ENCODE peak calls at places on chromosomes 4 and X, in six cellular contexts. I, X, V, G, F and P are unnamed samples.

GRCh38 chr4:80266267-80266901 is at the start of gene FGF5:
- DNase-seq in I (peak), X (no peak), V (peak), G (peak), F (no peak), P (peak)

GRCh38 chrX:22433292-22434070 is 160.8 kb downstream of the CBLL2 start:
- DNase-seq in I (no peak), X (no peak), V (no peak), G (no peak), F (no peak), P (no peak)

GRCh38 chrX:40866878-40867277 is 131.5 kb upstream of the MED14 start:
- DNase-seq in I (peak), X (no peak), V (no peak), G (peak), F (no peak), P (peak)

GRCh38 chrX:119622356-119623232 is 16.4 kb upstream of the NKRF start:
- DNase-seq in I (peak), X (no peak), V (no peak), G (peak), F (no peak), P (peak)

GRCh38 chr4:180947421-180947820 is 1295.8 kb upstream of the TENM3 start:
- DNase-seq in I (no peak), X (no peak), V (no peak), G (peak), F (no peak), P (peak)

GRCh38 chr4:91963489-91963888 is 340.3 kb upstream of the GRID2 start:
- DNase-seq in I (no peak), X (no peak), V (no peak), G (no peak), F (no peak), P (no peak)

GRCh38 chr4:169826634-169827187 is 69.0 kb upstream of the HPF1 start:
- DNase-seq in I (no peak), X (no peak), V (no peak), G (no peak), F (no peak), P (no peak)

GRCh38 chrX:2464677-2465166 is 36.1 kb downstream of the DHRSX start:
- DNase-seq in I (no peak), X (no peak), V (no peak), G (no peak), F (no peak), P (no peak)

GRCh38 chr4:8110071-8110986 is 48.3 kb downstream of the ABLIM2 start:
- DNase-seq in I (no peak), X (no peak), V (no peak), G (no peak), F (no peak), P (no peak)

GRCh38 chr4:16264798-16265197 is 38.5 kb upstream of the TAPT1 start:
- DNase-seq in I (peak), X (peak), V (no peak), G (peak), F (no peak), P (peak)

GRCh38 chr4:65508169-65508568 is 162.1 kb downstream of the EPHA5 start:
- DNase-seq in I (peak), X (no peak), V (no peak), G (peak), F (no peak), P (no peak)

GRCh38 chrX:47958943-47959342 is 44.8 kb downstream of the ZNF182 start:
- DNase-seq in I (peak), X (no peak), V (peak), G (no peak), F (peak), P (peak)

GRCh38 chr4:94457692-94458106 is 6.0 kb downstream of the PDLIM5 start:
- DNase-seq in I (peak), X (peak), V (no peak), G (no peak), F (no peak), P (no peak)

GRCh38 chrX:136209016-136209738 is 42.0 kb downstream of the MAP7D3 start:
- DNase-seq in I (peak), X (no peak), V (peak), G (peak), F (no peak), P (peak)